ENCODE peak calls at places on chromosomes 1 and 21, in four cellular contexts. One of them, this sample, is unnamed.

GRCh38 chr1:55854911-55855310 is 639.7 kb upstream of the USP24 start:
- DNase-seq in H7: no peak
- DNase-seq in fibroblast of the aortic adventitia: peak
- DNase-seq in effector memory CD4-positive, alpha-beta T cell: no peak
- DNase-seq in this sample: peak

GRCh38 chr1:24584103-24584764 is 28.3 kb downstream of the NCMAP start:
- DNase-seq in effector memory CD4-positive, alpha-beta T cell: no peak
- DNase-seq in H7: no peak
- DNase-seq in fibroblast of the aortic adventitia: no peak
- DNase-seq in this sample: no peak

GRCh38 chr21:22597660-22598255 is 1599.5 kb downstream of the NCAM2 start:
- DNase-seq in fibroblast of the aortic adventitia: no peak
- DNase-seq in H7: no peak
- DNase-seq in effector memory CD4-positive, alpha-beta T cell: no peak
- DNase-seq in this sample: no peak

GRCh38 chr1:39089811-39090519 is 63.8 kb downstream of the NDUFS5 start:
- DNase-seq in fibroblast of the aortic adventitia: peak
- DNase-seq in H7: peak
- DNase-seq in effector memory CD4-positive, alpha-beta T cell: no peak
- DNase-seq in this sample: no peak

GRCh38 chr1:42962641-42963377 is 4.1 kb upstream of the SLC2A1 start:
- DNase-seq in H7: peak
- DNase-seq in fibroblast of the aortic adventitia: peak
- DNase-seq in effector memory CD4-positive, alpha-beta T cell: no peak
- DNase-seq in this sample: no peak

GRCh38 chr1:47445823-47446567 is 8.2 kb downstream of the FOXD2 start:
- DNase-seq in fibroblast of the aortic adventitia: no peak
- DNase-seq in effector memory CD4-positive, alpha-beta T cell: no peak
- DNase-seq in H7: peak
- DNase-seq in this sample: no peak

GRCh38 chr1:41277371-41277994 is 35.4 kb upstream of the SCMH1 start:
- DNase-seq in fibroblast of the aortic adventitia: no peak
- DNase-seq in effector memory CD4-positive, alpha-beta T cell: no peak
- DNase-seq in H7: no peak
- DNase-seq in this sample: no peak

GRCh38 chr1:199161319-199161680 is 522.5 kb downstream of the PTPRC start:
- DNase-seq in H7: no peak
- DNase-seq in fibroblast of the aortic adventitia: no peak
- DNase-seq in effector memory CD4-positive, alpha-beta T cell: no peak
- DNase-seq in this sample: no peak

GRCh38 chr1:205939690-205940330 is 3.4 kb downstream of the SLC26A9 start:
- DNase-seq in H7: peak
- DNase-seq in effector memory CD4-positive, alpha-beta T cell: no peak
- DNase-seq in fibroblast of the aortic adventitia: no peak
- DNase-seq in this sample: peak

GRCh38 chr21:44473915-44474555 is 18.7 kb downstream of the LRRC3 start:
- DNase-seq in H7: no peak
- DNase-seq in effector memory CD4-positive, alpha-beta T cell: no peak
- DNase-seq in fibroblast of the aortic adventitia: no peak
- DNase-seq in this sample: no peak

GRCh38 chr1:188709146-188709545 is 1768.5 kb downstream of the BRINP3 start:
- DNase-seq in fibroblast of the aortic adventitia: peak
- DNase-seq in effector memory CD4-positive, alpha-beta T cell: no peak
- DNase-seq in H7: no peak
- DNase-seq in this sample: no peak

GRCh38 chr1:14390816-14391215 is 207.7 kb upstream of the KAZN start:
- DNase-seq in effector memory CD4-positive, alpha-beta T cell: no peak
- DNase-seq in fibroblast of the aortic adventitia: peak
- DNase-seq in H7: no peak
- DNase-seq in this sample: no peak

GRCh38 chr1:59261537-59261936 is 35.4 kb upstream of the FGGY start:
- DNase-seq in fibroblast of the aortic adventitia: peak
- DNase-seq in H7: no peak
- DNase-seq in effector memory CD4-positive, alpha-beta T cell: no peak
- DNase-seq in this sample: no peak

GRCh38 chr1:17136936-17137335 is 17.7 kb upstream of the PADI2 start:
- DNase-seq in fibroblast of the aortic adventitia: no peak
- DNase-seq in H7: no peak
- DNase-seq in effector memory CD4-positive, alpha-beta T cell: no peak
- DNase-seq in this sample: no peak

GRCh38 chr1:225882008-225882698 is at the start of gene TMEM63A:
- DNase-seq in fibroblast of the aortic adventitia: peak
- DNase-seq in H7: peak
- DNase-seq in effector memory CD4-positive, alpha-beta T cell: peak
- DNase-seq in this sample: peak

GRCh38 chr1:55813619-55814018 is 598.5 kb upstream of the USP24 start:
- DNase-seq in fibroblast of the aortic adventitia: peak
- DNase-seq in H7: no peak
- DNase-seq in effector memory CD4-positive, alpha-beta T cell: no peak
- DNase-seq in this sample: peak

GRCh38 chr21:14691924-14692323 is 145.8 kb upstream of the SAMSN1 start:
- DNase-seq in H7: no peak
- DNase-seq in fibroblast of the aortic adventitia: no peak
- DNase-seq in effector memory CD4-positive, alpha-beta T cell: no peak
- DNase-seq in this sample: no peak

GRCh38 chr1:39102537-39103320 is 76.6 kb downstream of the NDUFS5 start:
- DNase-seq in fibroblast of the aortic adventitia: peak
- DNase-seq in effector memory CD4-positive, alpha-beta T cell: no peak
- DNase-seq in H7: peak
- DNase-seq in this sample: peak

GRCh38 chr1:6962956-6963915 is 178.0 kb downstream of the CAMTA1 start:
- DNase-seq in effector memory CD4-positive, alpha-beta T cell: peak
- DNase-seq in fibroblast of the aortic adventitia: no peak
- DNase-seq in H7: peak
- DNase-seq in this sample: peak

GRCh38 chr1:1006305-1007159 is 6.6 kb upstream of the HES4 start:
- DNase-seq in fibroblast of the aortic adventitia: no peak
- DNase-seq in effector memory CD4-positive, alpha-beta T cell: no peak
- DNase-seq in H7: peak
- DNase-seq in this sample: no peak

GRCh38 chr1:174692313-174692712 is 244.5 kb downstream of the GPR52 start:
- DNase-seq in fibroblast of the aortic adventitia: peak
- DNase-seq in H7: peak
- DNase-seq in effector memory CD4-positive, alpha-beta T cell: no peak
- DNase-seq in this sample: peak

GRCh38 chr1:116374340-116375164 is 1.5 kb downstream of the ATP1A1 start:
- DNase-seq in effector memory CD4-positive, alpha-beta T cell: no peak
- DNase-seq in H7: no peak
- DNase-seq in fibroblast of the aortic adventitia: no peak
- DNase-seq in this sample: no peak

GRCh38 chr1:111505641-111506119 is 2.2 kb upstream of the ADORA3 start:
- DNase-seq in fibroblast of the aortic adventitia: no peak
- DNase-seq in effector memory CD4-positive, alpha-beta T cell: no peak
- DNase-seq in H7: no peak
- DNase-seq in this sample: no peak

GRCh38 chr1:44630116-44630515 is 44.2 kb downstream of the TMEM53 start:
- DNase-seq in H7: no peak
- DNase-seq in effector memory CD4-positive, alpha-beta T cell: no peak
- DNase-seq in fibroblast of the aortic adventitia: peak
- DNase-seq in this sample: peak

GRCh38 chr1:41241748-41242644 is at the start of gene SCMH1:
- DNase-seq in fibroblast of the aortic adventitia: peak
- DNase-seq in H7: peak
- DNase-seq in effector memory CD4-positive, alpha-beta T cell: peak
- DNase-seq in this sample: peak

GRCh38 chr1:201933840-201934430 is 12.4 kb downstream of the LMOD1 start:
- DNase-seq in H7: no peak
- DNase-seq in effector memory CD4-positive, alpha-beta T cell: no peak
- DNase-seq in fibroblast of the aortic adventitia: no peak
- DNase-seq in this sample: peak

GRCh38 chr1:21622466-21623315 is 46.5 kb downstream of the RAP1GAP start:
- DNase-seq in H7: peak
- DNase-seq in effector memory CD4-positive, alpha-beta T cell: peak
- DNase-seq in fibroblast of the aortic adventitia: no peak
- DNase-seq in this sample: no peak

GRCh38 chr1:56798053-56798471 is 21.1 kb downstream of the FYB2 start:
- DNase-seq in effector memory CD4-positive, alpha-beta T cell: no peak
- DNase-seq in fibroblast of the aortic adventitia: peak
- DNase-seq in H7: peak
- DNase-seq in this sample: peak

GRCh38 chr21:31180256-31181088 is 142.2 kb upstream of the KRTAP19-8 start:
- DNase-seq in fibroblast of the aortic adventitia: peak
- DNase-seq in effector memory CD4-positive, alpha-beta T cell: no peak
- DNase-seq in H7: peak
- DNase-seq in this sample: peak

GRCh38 chr1:191358724-191359123 is 799.5 kb upstream of the RGS18 start:
- DNase-seq in fibroblast of the aortic adventitia: no peak
- DNase-seq in effector memory CD4-positive, alpha-beta T cell: no peak
- DNase-seq in H7: no peak
- DNase-seq in this sample: no peak

GRCh38 chr21:45309069-45309521 is 21.4 kb upstream of the POFUT2 start:
- DNase-seq in H7: peak
- DNase-seq in effector memory CD4-positive, alpha-beta T cell: peak
- DNase-seq in fibroblast of the aortic adventitia: peak
- DNase-seq in this sample: peak

GRCh38 chr1:199954701-199955100 is 72.8 kb upstream of the NR5A2 start:
- DNase-seq in H7: peak
- DNase-seq in effector memory CD4-positive, alpha-beta T cell: no peak
- DNase-seq in fibroblast of the aortic adventitia: no peak
- DNase-seq in this sample: peak

GRCh38 chr1:36802018-36802417 is 232.3 kb downstream of the GRIK3 start:
- DNase-seq in effector memory CD4-positive, alpha-beta T cell: no peak
- DNase-seq in H7: no peak
- DNase-seq in fibroblast of the aortic adventitia: no peak
- DNase-seq in this sample: no peak

GRCh38 chr1:55305735-55306134 is 90.6 kb upstream of the USP24 start:
- DNase-seq in H7: no peak
- DNase-seq in effector memory CD4-positive, alpha-beta T cell: no peak
- DNase-seq in fibroblast of the aortic adventitia: no peak
- DNase-seq in this sample: peak